ENCODE peak calls at places on chromosomes 3 and 15, in four cellular contexts. E is bronchial epithelial cell, P is GM12864, W is fibroblast of the aortic adventitia. Z is an unnamed sample.

GRCh38 chr15:66477011-66477410 is 20.6 kb downstream of the SNAPC5 start:
- DNase-seq in W (no peak), E (no peak), P (no peak), Z (no peak)

GRCh38 chr3:183252973-183253363 is at the start of gene B3GNT5:
- DNase-seq in W (no peak), P (no peak), E (peak; percentile 83), Z (no peak)

GRCh38 chr15:89521605-89522004 is 25.2 kb upstream of the RHCG start:
- DNase-seq in E (peak; percentile 62), W (no peak), P (no peak), Z (no peak)

GRCh38 chr3:146953523-146954125 is 348.5 kb upstream of the PLSCR5 start:
- DNase-seq in W (peak; percentile 79), P (no peak), E (no peak), Z (no peak)

GRCh38 chr3:185995352-185995751 is 57.5 kb upstream of the TRA2B start:
- DNase-seq in P (no peak), W (peak; percentile 90), E (peak; percentile 41), Z (no peak)

GRCh38 chr3:154926721-154927120 is 153.4 kb upstream of the MME start:
- DNase-seq in E (no peak), W (no peak), P (no peak), Z (no peak)

GRCh38 chr15:26879770-26880169 is 12.9 kb downstream of the GABRA5 start:
- DNase-seq in E (no peak), P (no peak), W (no peak), Z (no peak)

GRCh38 chr15:101549647-101550046 is 60.1 kb upstream of the PCSK6 start:
- DNase-seq in W (no peak), E (no peak), P (no peak), Z (no peak)

GRCh38 chr15:100438570-100438969 is 90.2 kb downstream of the CERS3 start:
- DNase-seq in W (peak; percentile 0), E (peak; percentile 88), P (peak; percentile 22), Z (peak; percentile 84)

GRCh38 chr3:191301982-191302381 is 27.2 kb upstream of the CCDC50 start:
- DNase-seq in W (no peak), E (no peak), P (no peak), Z (no peak)

GRCh38 chr3:57637391-57637790 is 40.2 kb upstream of the ARF4 start:
- DNase-seq in W (peak; percentile 19), P (no peak), E (no peak), Z (no peak)

GRCh38 chr15:93028632-93029612 is 60.1 kb downstream of the RGMA start:
- DNase-seq in P (no peak), W (peak; percentile 99), E (peak; percentile 94), Z (no peak)

GRCh38 chr3:158912188-158912587 is 110.3 kb downstream of the MFSD1 start:
- DNase-seq in P (no peak), E (no peak), W (no peak), Z (no peak)

GRCh38 chr3:115208066-115208750 is 61.1 kb upstream of the ZBTB20 start:
- DNase-seq in W (no peak), P (no peak), E (no peak), Z (no peak)

GRCh38 chr3:52220380-52221026 is 4.9 kb downstream of the TLR9 start:
- DNase-seq in W (peak; percentile 80), E (peak; percentile 50), P (no peak), Z (peak; percentile 82)

GRCh38 chr15:85063088-85063487 is 81.4 kb downstream of the PDE8A start:
- DNase-seq in E (peak; percentile 8), P (no peak), W (no peak), Z (no peak)

GRCh38 chr3:191963182-191963581 is 502.2 kb downstream of the PYDC2 start:
- DNase-seq in W (no peak), E (peak; percentile 23), P (no peak), Z (no peak)

GRCh38 chr3:15050405-15051092 is 14.6 kb downstream of the MRPS25 start:
- DNase-seq in W (no peak), E (no peak), P (peak; percentile 85), Z (no peak)

GRCh38 chr3:32146669-32147315 is 40.4 kb downstream of the GPD1L start:
- DNase-seq in W (no peak), E (peak; percentile 27), P (no peak), Z (no peak)

GRCh38 chr3:180529778-180530177 is 72.2 kb upstream of the TTC14 start:
- DNase-seq in P (no peak), W (no peak), E (no peak), Z (no peak)

GRCh38 chr15:75720787-75721461 is 8.3 kb upstream of the CSPG4 start:
- DNase-seq in E (peak; percentile 86), W (no peak), P (no peak), Z (peak; percentile 42)

GRCh38 chr3:53841296-53841695 is 4.9 kb downstream of the CHDH start:
- DNase-seq in W (no peak), P (no peak), E (no peak), Z (no peak)

GRCh38 chr15:51726302-51727073 is 11.0 kb downstream of the LYSMD2 start:
- DNase-seq in W (peak; percentile 83), P (no peak), E (peak; percentile 95), Z (no peak)

GRCh38 chr15:81095690-81096365 is 38.2 kb upstream of the CFAP161 start:
- DNase-seq in W (no peak), E (no peak), P (no peak), Z (no peak)

GRCh38 chr15:99436472-99437314 is 129.1 kb upstream of the MEF2A start:
- DNase-seq in W (no peak), P (no peak), E (no peak), Z (no peak)

GRCh38 chr3:40597441-40597840 is 72.7 kb downstream of the ZNF621 start:
- DNase-seq in W (no peak), E (peak; percentile 56), P (no peak), Z (no peak)

GRCh38 chr3:184968115-184968514 is 156.1 kb downstream of the VPS8 start:
- DNase-seq in E (no peak), P (no peak), W (no peak), Z (no peak)

GRCh38 chr3:13006216-13006990 is 66.8 kb downstream of the IQSEC1 start:
- DNase-seq in P (no peak), W (no peak), E (no peak), Z (no peak)

GRCh38 chr15:38255690-38256089 is 3.1 kb downstream of the SPRED1 start:
- DNase-seq in P (no peak), W (no peak), E (no peak), Z (no peak)
- H3K4me3 ChIP-seq in P (no peak overlapping the region), W (peak overlapping the region; percentile 91), E (no peak overlapping the region), Z (no peak overlapping the region)

DNA sequence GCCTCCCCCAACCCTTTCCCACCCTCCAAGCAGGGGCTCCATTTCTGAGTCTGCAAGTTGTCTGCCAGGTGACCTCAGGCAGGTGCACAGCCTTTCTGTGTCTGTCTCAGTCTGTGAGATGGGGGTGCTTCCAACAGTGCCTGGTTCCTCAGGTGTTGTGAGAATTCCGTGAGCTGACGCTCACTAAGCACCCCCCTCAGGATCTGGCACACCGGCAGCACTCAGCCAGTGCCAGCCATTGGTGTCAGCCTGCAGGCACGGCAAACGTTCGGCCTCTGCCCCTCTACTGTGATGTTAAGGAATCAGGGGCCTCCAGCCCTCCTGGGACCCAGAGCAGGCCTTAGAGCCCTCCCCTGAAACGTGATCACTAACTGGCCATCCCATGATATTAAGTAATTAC is 2.4 kb downstream of the KLF15 start:
- DNase-seq in P (no peak), W (no peak), E (no peak), Z (no peak)
- H3K4me3 ChIP-seq in P (no peak overlapping the region), W (no peak overlapping the region), E (no peak overlapping the region), Z (no peak overlapping the region)

GRCh38 chr15:48355377-48355776 is 24.1 kb downstream of the DUT start:
- DNase-seq in W (peak; percentile 75), E (no peak), P (no peak), Z (no peak)

GRCh38 chr15:48352474-48353072 is 21.3 kb downstream of the DUT start:
- DNase-seq in W (peak; percentile 79), E (peak; percentile 65), P (peak; percentile 41), Z (peak; percentile 75)

GRCh38 chr15:48358229-48358641 is 27.0 kb downstream of the DUT start:
- DNase-seq in P (no peak), W (peak; percentile 78), E (peak; percentile 50), Z (no peak)

GRCh38 chr15:48358681-48359152 is 27.5 kb downstream of the DUT start:
- DNase-seq in W (peak; percentile 65), E (peak; percentile 14), P (peak; percentile 13), Z (no peak)

DNA sequence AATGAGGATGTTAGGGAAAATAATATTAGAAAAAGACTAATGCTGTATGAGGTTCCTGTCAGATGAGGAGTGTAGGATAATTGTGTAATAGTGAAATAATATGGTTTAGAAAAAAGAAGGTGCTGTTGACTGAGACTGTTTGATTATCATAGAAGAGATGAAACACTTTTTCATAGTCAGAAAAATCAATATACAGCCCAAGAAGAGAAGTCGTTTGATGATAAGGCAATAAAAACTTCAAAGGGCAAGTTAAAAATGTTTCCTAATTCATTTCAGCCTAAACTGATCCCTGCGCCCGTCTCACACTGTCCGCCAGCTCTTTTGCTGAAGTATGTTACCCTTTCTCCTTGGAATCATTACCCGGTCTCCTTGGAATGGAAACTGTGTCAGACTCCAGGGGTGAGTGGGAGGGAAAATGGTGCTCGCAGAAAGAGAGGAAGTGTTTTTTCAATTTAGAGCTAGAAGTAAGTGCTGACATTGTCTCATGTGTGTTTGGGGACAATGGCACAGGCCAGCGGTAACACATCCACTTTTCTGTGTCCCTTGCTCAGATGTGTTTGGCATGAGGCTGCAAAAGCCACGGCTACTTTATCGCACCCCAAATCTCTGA is 23.6 kb downstream of the DUT start:
- DNase-seq in E (no peak), W (no peak), P (no peak), Z (no peak)
- H3K4me3 ChIP-seq in E (no peak overlapping the region), W (no peak overlapping the region), P (no peak overlapping the region), Z (no peak overlapping the region)

DNA sequence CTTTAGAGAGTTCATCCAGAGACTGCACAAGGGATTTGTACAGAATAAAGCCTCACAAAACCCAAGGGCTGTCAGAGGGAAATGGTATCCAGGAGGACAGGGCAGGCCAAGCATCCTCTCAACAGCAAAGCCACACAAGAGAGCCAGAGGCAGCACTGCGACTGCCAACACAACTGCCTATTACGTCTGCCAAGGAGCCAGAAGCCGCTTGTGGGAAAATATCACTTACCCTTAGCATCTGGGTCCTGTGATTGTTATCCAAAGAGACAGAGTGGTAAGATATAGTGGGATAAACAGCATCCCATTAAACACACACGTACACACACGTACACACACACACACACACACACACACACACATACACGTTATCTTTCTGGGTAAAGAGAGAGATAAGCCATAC is 618.3 kb upstream of the AGTR1 start:
- DNase-seq in W (peak; percentile 36), P (no peak), E (no peak), Z (no peak)
- H3K4me3 ChIP-seq in W (no peak overlapping the region), P (no peak overlapping the region), E (no peak overlapping the region), Z (no peak overlapping the region)

GRCh38 chr3:64238971-64239667 is 13.9 kb upstream of the PRICKLE2 start:
- DNase-seq in P (no peak), W (peak; percentile 92), E (peak; percentile 79), Z (no peak)
- H3K4me3 ChIP-seq in P (no peak overlapping the region), W (no peak overlapping the region), E (no peak overlapping the region), Z (no peak overlapping the region)

GRCh38 chr15:58330468-58330793 is 101.4 kb upstream of the LIPC start:
- DNase-seq in P (no peak), E (no peak), W (no peak), Z (no peak)

GRCh38 chr15:58332676-58333400 is 99.0 kb upstream of the LIPC start:
- DNase-seq in E (peak; percentile 62), W (peak; percentile 39), P (no peak), Z (no peak)

GRCh38 chr15:58331562-58331902 is 100.3 kb upstream of the LIPC start:
- DNase-seq in W (no peak), P (no peak), E (no peak), Z (no peak)

GRCh38 chr15:58330836-58331561 is 100.8 kb upstream of the LIPC start:
- DNase-seq in W (no peak), E (no peak), P (no peak), Z (no peak)

GRCh38 chr15:58331903-58332675 is 99.7 kb upstream of the LIPC start:
- DNase-seq in E (peak; percentile 99), W (peak; percentile 100), P (peak; percentile 60), Z (peak; percentile 89)
- H3K4me3 ChIP-seq in E (no peak overlapping the region), W (no peak overlapping the region), P (no peak overlapping the region), Z (no peak overlapping the region)

Z was measured in Jurkat, Clone E6-1.